ENCODE peak calls at places on chromosome 15, in six cellular contexts. Y is breast epithelium, K is stomach, M is K562, D is GM12892, O is vagina. E is an unnamed sample.

GRCh38 chr15:93428135-93428534 is 339.1 kb upstream of the RGMA start:
- DNase-seq in Y (no peak), K (no peak), M (no peak), D (no peak), O (no peak), E (no peak)

GRCh38 chr15:99925661-99926461 is 192.6 kb upstream of the LYSMD4 start:
- DNase-seq in Y (peak), K (peak), M (peak), D (no peak), O (no peak), E (peak)

GRCh38 chr15:29924750-29925149 is 102.5 kb upstream of the TJP1 start:
- DNase-seq in Y (no peak), K (no peak), M (no peak), D (no peak), O (no peak), E (peak)

GRCh38 chr15:90645873-90646605 is 71.1 kb upstream of the BLM start:
- DNase-seq in Y (no peak), K (peak), M (no peak), D (no peak), O (no peak), E (no peak)

GRCh38 chr15:69593981-69594966 is 141.7 kb downstream of the RPLP1 start:
- DNase-seq in Y (peak), K (peak), M (no peak), D (no peak), O (no peak), E (peak)

GRCh38 chr15:58513681-58514336 is 82.0 kb downstream of the LIPC start:
- DNase-seq in Y (no peak), K (no peak), M (no peak), D (no peak), O (no peak), E (no peak)

GRCh38 chr15:79863886-79864285 is 32.9 kb downstream of the MTHFS start:
- DNase-seq in Y (no peak), K (no peak), M (no peak), D (no peak), O (no peak), E (no peak)

GRCh38 chr15:25773248-25773647 is 89.9 kb downstream of the ATP10A start:
- DNase-seq in Y (no peak), K (peak), M (no peak), D (no peak), O (no peak), E (no peak)

GRCh38 chr15:51908312-51908711 is 63.3 kb downstream of the LEO1 start:
- DNase-seq in Y (no peak), K (no peak), M (no peak), D (no peak), O (no peak), E (no peak)

GRCh38 chr15:40063563-40064011 is 24.6 kb upstream of the SRP14 start:
- DNase-seq in Y (no peak), K (no peak), M (no peak), D (no peak), O (no peak), E (no peak)

GRCh38 chr15:87733977-87734376 is 522.6 kb downstream of the NTRK3 start:
- DNase-seq in Y (no peak), K (no peak), M (no peak), D (no peak), O (no peak), E (no peak)

GRCh38 chr15:62262305-62262941 is 97.3 kb upstream of the C2CD4B start:
- DNase-seq in Y (no peak), K (no peak), M (no peak), D (no peak), O (no peak), E (no peak)

GRCh38 chr15:70765504-70766281 is 2.3 kb upstream of the UACA start:
- DNase-seq in Y (no peak), K (no peak), M (no peak), D (no peak), O (no peak), E (no peak)

GRCh38 chr15:28100516-28101195 is 1.5 kb upstream of the OCA2 start:
- DNase-seq in Y (no peak), K (no peak), M (no peak), D (no peak), O (no peak), E (no peak)

GRCh38 chr15:38216763-38217162 is 35.9 kb upstream of the SPRED1 start:
- DNase-seq in Y (no peak), K (no peak), M (no peak), D (no peak), O (no peak), E (no peak)

GRCh38 chr15:45855907-45856579 is 221.2 kb downstream of the SQOR start:
- DNase-seq in Y (no peak), K (no peak), M (no peak), D (no peak), O (no peak), E (no peak)

GRCh38 chr15:75775296-75776074 is 62.8 kb upstream of the CSPG4 start:
- DNase-seq in Y (no peak), K (no peak), M (peak), D (no peak), O (no peak), E (no peak)

GRCh38 chr15:82968066-82968465 is 15.5 kb upstream of the HOMER2 start:
- DNase-seq in Y (no peak), K (no peak), M (no peak), D (no peak), O (no peak), E (no peak)

GRCh38 chr15:40633178-40633577 is 39.1 kb downstream of the KNL1 start:
- DNase-seq in Y (no peak), K (no peak), M (no peak), D (no peak), O (no peak), E (no peak)

GRCh38 chr15:64153480-64154367 is 2.2 kb downstream of the SNX22 start:
- DNase-seq in Y (peak), K (peak), M (peak), D (peak), O (no peak), E (peak)

GRCh38 chr15:64158363-64159134 is 4.3 kb downstream of the PPIB start:
- DNase-seq in Y (no peak), K (no peak), M (no peak), D (no peak), O (no peak), E (no peak)

GRCh38 chr15:64157599-64158125 is 5.2 kb downstream of the PPIB start:
- DNase-seq in Y (no peak), K (no peak), M (no peak), D (no peak), O (no peak), E (no peak)

GRCh38 chr15:64155802-64156651 is 4.5 kb downstream of the SNX22 start:
- DNase-seq in Y (no peak), K (no peak), M (no peak), D (no peak), O (no peak), E (no peak)

GRCh38 chr15:64156652-64157331 is 5.3 kb downstream of the SNX22 start:
- DNase-seq in Y (no peak), K (no peak), M (no peak), D (no peak), O (no peak), E (no peak)
- TF ChIP-seq POLR2AphosphoS5 in Y (no peak), K (no peak), M (no peak), D (no peak), O (no peak), E (no peak)

GRCh38 chr15:101501703-101502373 is 12.3 kb upstream of the PCSK6 start:
- DNase-seq in Y (no peak), K (peak), M (peak), D (peak), O (peak), E (peak)

GRCh38 chr15:101500865-101501551 is 11.5 kb upstream of the PCSK6 start:
- DNase-seq in Y (no peak), K (no peak), M (no peak), D (no peak), O (no peak), E (no peak)

GRCh38 chr15:101498731-101499480 is 9.4 kb upstream of the PCSK6 start:
- DNase-seq in Y (no peak), K (no peak), M (no peak), D (no peak), O (no peak), E (no peak)

GRCh38 chr15:101498076-101498730 is 8.7 kb upstream of the PCSK6 start:
- DNase-seq in Y (no peak), K (no peak), M (peak), D (no peak), O (no peak), E (no peak)

GRCh38 chr15:101499863-101500713 is 10.6 kb upstream of the PCSK6 start:
- DNase-seq in Y (no peak), K (peak), M (no peak), D (no peak), O (no peak), E (no peak)
- TF ChIP-seq POLR2A in Y (no peak), K (no peak), M (no peak), D (no peak), O (no peak), E (no peak)

GRCh38 chr15:33840615-33841014 is 127.7 kb upstream of the CHRM5 start:
- DNase-seq in Y (no peak), K (no peak), M (no peak), D (no peak), O (no peak), E (no peak)

GRCh38 chr15:33844597-33844996 is 123.7 kb upstream of the CHRM5 start:
- DNase-seq in Y (no peak), K (no peak), M (no peak), D (no peak), O (no peak), E (no peak)

GRCh38 chr15:33846151-33846550 is 122.1 kb upstream of the CHRM5 start:
- DNase-seq in Y (no peak), K (no peak), M (no peak), D (no peak), O (no peak), E (no peak)

GRCh38 chr15:33846862-33847261 is 121.4 kb upstream of the CHRM5 start:
- DNase-seq in Y (no peak), K (no peak), M (no peak), D (no peak), O (no peak), E (no peak)

DNA sequence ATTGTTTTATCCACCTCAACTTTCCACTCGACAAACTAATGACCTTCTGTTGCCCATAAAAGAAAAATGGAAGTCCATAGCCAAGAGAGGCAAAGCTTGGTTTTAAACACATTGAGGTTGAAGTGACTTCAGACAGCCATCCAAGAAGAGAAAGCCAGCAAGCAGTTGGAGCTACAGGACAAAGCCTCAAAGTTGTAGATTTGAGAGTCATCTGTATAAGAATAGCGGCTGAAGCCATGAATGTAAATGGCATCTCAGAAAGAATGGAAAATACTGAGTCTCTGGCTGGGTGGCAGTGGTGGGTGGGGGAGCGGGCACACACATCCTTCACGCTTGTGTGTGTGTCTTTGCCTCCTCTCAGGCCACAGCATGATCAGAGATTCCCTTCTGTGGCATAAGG is 124.1 kb upstream of the CHRM5 start:
- DNase-seq in Y (no peak), K (no peak), M (no peak), D (no peak), O (no peak), E (no peak)
- TF ChIP-seq POLR2AphosphoS5 in Y (no peak), K (no peak), M (no peak), D (no peak), O (no peak), E (no peak)

GRCh38 chr15:42548258-42549051 is at the start of the genes HAUS2 and LRRC57:
- DNase-seq in Y (peak), K (peak), M (peak), D (peak), O (peak), E (peak)
- TF ChIP-seq POLR2A in Y (peak), K (no peak), M (peak), D (peak), O (no peak), E (peak)

GRCh38 chr15:55907797-55908196 is 85.6 kb downstream of the NEDD4 start:
- DNase-seq in Y (no peak), K (no peak), M (no peak), D (no peak), O (no peak), E (no peak)
- TF ChIP-seq POLR2AphosphoS5 in Y (no peak), K (no peak), M (no peak), D (no peak), O (no peak), E (no peak)

GRCh38 chr15:85834651-85835050 is 39.9 kb upstream of the KLHL25 start:
- DNase-seq in Y (no peak), K (no peak), M (no peak), D (no peak), O (no peak), E (no peak)

GRCh38 chr15:85837881-85838280 is 43.2 kb upstream of the KLHL25 start:
- DNase-seq in Y (no peak), K (peak), M (no peak), D (no peak), O (no peak), E (no peak)

GRCh38 chr15:85839637-85840036 is 44.9 kb upstream of the KLHL25 start:
- DNase-seq in Y (no peak), K (no peak), M (no peak), D (no peak), O (no peak), E (no peak)

GRCh38 chr15:85838655-85839054 is 43.9 kb upstream of the KLHL25 start:
- DNase-seq in Y (no peak), K (peak), M (no peak), D (no peak), O (no peak), E (no peak)

GRCh38 chr15:85837011-85837433 is 42.3 kb upstream of the KLHL25 start:
- DNase-seq in Y (no peak), K (peak), M (no peak), D (no peak), O (no peak), E (no peak)
- TF ChIP-seq POLR2A in Y (no peak), K (no peak), M (no peak), D (no peak), O (no peak), E (no peak)

DNA sequence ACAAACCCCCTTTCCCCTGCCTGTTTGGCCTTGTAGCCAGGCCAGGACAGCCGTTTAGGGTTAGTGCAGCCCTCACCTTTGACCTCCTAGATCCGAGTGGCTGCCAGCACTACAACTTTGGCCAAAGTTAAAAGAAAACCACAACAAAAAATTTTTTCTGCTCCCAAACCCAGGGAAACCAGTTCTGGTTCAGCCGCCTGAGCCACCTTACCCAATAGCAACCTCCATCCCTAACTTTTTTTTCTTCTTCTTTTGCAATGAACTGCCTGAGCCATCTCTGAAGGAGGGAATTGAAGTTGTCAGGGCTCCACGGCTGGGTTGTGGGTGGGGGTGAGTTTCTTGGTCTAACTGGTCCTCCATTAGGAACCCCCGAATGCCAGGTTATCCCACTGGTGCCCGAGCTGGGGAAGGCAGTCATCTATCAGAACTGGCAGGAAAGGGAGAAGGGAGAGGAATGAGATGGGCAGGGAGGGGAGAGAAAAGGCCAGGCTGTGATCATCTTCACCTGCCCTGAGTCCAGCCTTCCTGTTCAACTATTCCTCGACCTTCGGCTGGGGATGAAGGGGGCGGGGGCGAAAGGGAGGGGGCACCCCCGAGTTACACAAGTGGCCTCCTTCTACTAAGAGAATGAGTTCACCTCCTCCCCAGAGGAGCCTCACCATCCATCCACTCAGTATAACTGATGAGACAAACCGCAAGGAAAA is 6.2 kb upstream of the NR2F2 start:
- DNase-seq in Y (no peak), K (no peak), M (no peak), D (no peak), O (no peak), E (no peak)
- TF ChIP-seq POLR2AphosphoS5 in Y (no peak), K (no peak), M (no peak), D (no peak), O (no peak), E (no peak)

DNA sequence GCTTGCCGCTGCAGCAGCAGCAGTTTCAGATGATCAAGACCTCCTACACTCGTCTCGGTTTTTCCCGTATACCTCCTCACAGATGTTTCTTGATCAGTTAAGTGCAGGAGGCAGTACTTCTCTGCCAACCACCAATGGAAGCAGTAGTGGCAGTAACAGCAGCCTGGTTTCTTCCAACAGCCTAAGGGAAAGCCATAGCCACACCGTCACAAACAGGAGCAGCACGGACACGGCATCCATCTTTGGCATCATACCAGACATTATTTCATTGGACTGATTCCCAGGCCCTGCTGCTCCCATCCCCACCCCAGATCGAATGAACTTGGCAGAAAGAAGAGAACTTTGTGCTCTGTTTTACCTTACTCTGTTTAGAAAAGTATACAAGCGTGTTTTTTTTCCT is 17.6 kb downstream of the CALML4 start:
- DNase-seq in Y (no peak), K (peak), M (no peak), D (no peak), O (no peak), E (no peak)
- TF ChIP-seq POLR2A in Y (no peak), K (no peak), M (no peak), D (no peak), O (no peak), E (no peak)

GRCh38 chr15:89429023-89429422 is 67.4 kb downstream of the RHCG start:
- DNase-seq in Y (no peak), K (no peak), M (no peak), D (no peak), O (no peak), E (no peak)

GRCh38 chr15:89428246-89428645 is 68.1 kb downstream of the RHCG start:
- DNase-seq in Y (no peak), K (no peak), M (no peak), D (no peak), O (no peak), E (no peak)

GRCh38 chr15:89429986-89430385 is 66.4 kb downstream of the RHCG start:
- DNase-seq in Y (no peak), K (no peak), M (no peak), D (no peak), O (no peak), E (no peak)

GRCh38 chr15:89433686-89434085 is 62.7 kb downstream of the RHCG start:
- DNase-seq in Y (no peak), K (no peak), M (no peak), D (no peak), O (no peak), E (no peak)

GRCh38 chr15:89430530-89431341 is 65.6 kb downstream of the RHCG start:
- DNase-seq in Y (peak), K (peak), M (peak), D (peak), O (no peak), E (peak)
- TF ChIP-seq POLR2AphosphoS5 in Y (no peak), K (no peak), M (no peak), D (no peak), O (peak), E (no peak)

GRCh38 chr15:95739161-95739560 is 591.3 kb upstream of the NR2F2 start:
- DNase-seq in Y (no peak), K (no peak), M (no peak), D (no peak), O (no peak), E (no peak)

GRCh38 chr15:95737051-95737450 is 593.4 kb upstream of the NR2F2 start:
- DNase-seq in Y (no peak), K (no peak), M (no peak), D (no peak), O (no peak), E (no peak)

GRCh38 chr15:95733931-95734330 is 596.6 kb upstream of the NR2F2 start:
- DNase-seq in Y (no peak), K (no peak), M (no peak), D (no peak), O (no peak), E (no peak)

DNA sequence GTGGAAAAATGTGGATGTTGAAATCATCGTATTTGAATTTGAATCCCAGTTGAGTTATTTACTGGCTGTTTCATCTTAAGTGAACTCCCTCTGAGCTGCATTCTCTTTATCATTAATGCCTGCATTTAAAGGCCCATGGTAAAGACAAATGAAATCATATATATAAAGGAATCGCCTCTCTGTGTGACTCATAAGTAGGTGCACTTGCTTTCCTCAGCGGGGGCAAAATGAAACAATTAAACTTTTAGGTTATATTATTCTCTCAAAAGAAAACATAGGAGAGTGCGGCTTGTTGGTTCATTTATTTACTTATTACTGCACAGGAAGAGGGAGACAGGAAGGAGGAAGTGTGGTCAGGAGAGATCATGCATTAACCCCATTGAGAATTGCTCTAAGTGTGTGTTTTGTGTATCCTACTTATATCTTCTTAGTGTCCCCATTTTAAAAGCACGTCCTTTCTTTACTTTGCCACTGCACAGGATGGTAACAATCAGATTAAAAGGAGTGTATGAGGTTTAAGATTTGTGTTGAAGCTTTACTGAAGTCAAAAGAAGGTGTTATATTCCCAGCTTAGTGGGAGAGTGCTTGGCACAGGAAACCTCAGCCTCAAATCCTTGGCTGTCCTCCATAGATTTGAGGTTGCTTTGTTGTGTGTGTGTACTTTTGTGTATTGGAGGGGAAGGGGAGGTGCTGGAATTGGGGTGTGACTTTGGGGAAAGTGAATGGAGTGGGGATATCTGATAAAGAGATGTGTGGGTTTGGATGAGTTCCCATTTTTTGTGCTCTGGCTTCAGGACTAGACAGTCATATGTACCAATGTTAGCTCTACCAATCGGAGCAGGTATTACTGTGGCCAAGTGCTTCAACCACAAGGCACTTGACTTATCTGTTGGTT is 595.8 kb upstream of the NR2F2 start:
- DNase-seq in Y (no peak), K (no peak), M (no peak), D (no peak), O (no peak), E (no peak)
- TF ChIP-seq POLR2A in Y (no peak), K (no peak), M (no peak), D (no peak), O (no peak), E (no peak)

E was measured in upper lobe of left lung.